ENCODE peak calls at places on chromosomes 3 and 15, in seven cellular contexts. One of them, this sample, is unnamed.
A peak's percentile ranks its signal among the peaks of the same experiment; 100 is the strongest.

GRCh38 chr15:92898988-92899909 is 875 bp upstream of the CHD2 start:
- DNase-seq in neuronal stem cell: no peak
- DNase-seq in esophagus muscularis mucosa: no peak
- DNase-seq in NCI-H748 treated with DMSO at 0.1 percent for 48 hours: no peak
- DNase-seq in Daoy: no peak
- DNase-seq in H9: no peak
- DNase-seq in Kasumi-1: peak; percentile 80
- DNase-seq in this sample: no peak

GRCh38 chr3:3125977-3126376 is 763 bp upstream of the TRNT1 start:
- DNase-seq in neuronal stem cell: no peak
- DNase-seq in esophagus muscularis mucosa: no peak
- DNase-seq in NCI-H748 treated with DMSO at 0.1 percent for 48 hours: no peak
- DNase-seq in Daoy: no peak
- DNase-seq in H9: no peak
- DNase-seq in Kasumi-1: no peak
- DNase-seq in this sample: no peak

GRCh38 chr15:58086479-58086878 is 21.0 kb upstream of the ALDH1A2 start:
- DNase-seq in neuronal stem cell: no peak
- DNase-seq in esophagus muscularis mucosa: no peak
- DNase-seq in NCI-H748 treated with DMSO at 0.1 percent for 48 hours: no peak
- DNase-seq in Daoy: no peak
- DNase-seq in H9: no peak
- DNase-seq in Kasumi-1: no peak
- DNase-seq in this sample: no peak

GRCh38 chr3:150544726-150545125 is 1.6 kb downstream of the SERP1 start:
- DNase-seq in neuronal stem cell: no peak
- DNase-seq in esophagus muscularis mucosa: no peak
- DNase-seq in NCI-H748 treated with DMSO at 0.1 percent for 48 hours: no peak
- DNase-seq in Daoy: no peak
- DNase-seq in H9: no peak
- DNase-seq in Kasumi-1: no peak
- DNase-seq in this sample: no peak

GRCh38 chr3:10374311-10374710 is 53.4 kb upstream of the SEC13 start:
- DNase-seq in neuronal stem cell: no peak
- DNase-seq in esophagus muscularis mucosa: no peak
- DNase-seq in NCI-H748 treated with DMSO at 0.1 percent for 48 hours: no peak
- DNase-seq in Daoy: no peak
- DNase-seq in H9: no peak
- DNase-seq in Kasumi-1: no peak
- DNase-seq in this sample: no peak

GRCh38 chr3:190533511-190534282 is 19.8 kb downstream of the IL1RAP start:
- DNase-seq in neuronal stem cell: no peak
- DNase-seq in esophagus muscularis mucosa: no peak
- DNase-seq in NCI-H748 treated with DMSO at 0.1 percent for 48 hours: no peak
- DNase-seq in Daoy: peak; percentile 87
- DNase-seq in H9: no peak
- DNase-seq in Kasumi-1: peak; percentile 61
- DNase-seq in this sample: no peak

GRCh38 chr3:150146891-150147761 is 176.4 kb upstream of the PFN2 start:
- DNase-seq in neuronal stem cell: no peak
- DNase-seq in esophagus muscularis mucosa: peak; percentile 68
- DNase-seq in NCI-H748 treated with DMSO at 0.1 percent for 48 hours: no peak
- DNase-seq in Daoy: peak; percentile 92
- DNase-seq in H9: no peak
- DNase-seq in Kasumi-1: no peak
- DNase-seq in this sample: no peak

GRCh38 chr3:168888781-168889180 is 774.7 kb downstream of the MECOM start:
- DNase-seq in neuronal stem cell: no peak
- DNase-seq in esophagus muscularis mucosa: no peak
- DNase-seq in NCI-H748 treated with DMSO at 0.1 percent for 48 hours: no peak
- DNase-seq in Daoy: peak; percentile 6
- DNase-seq in H9: no peak
- DNase-seq in Kasumi-1: no peak
- DNase-seq in this sample: no peak

GRCh38 chr15:36831915-36832310 is 252.5 kb downstream of the CDIN1 start:
- DNase-seq in neuronal stem cell: no peak
- DNase-seq in esophagus muscularis mucosa: no peak
- DNase-seq in NCI-H748 treated with DMSO at 0.1 percent for 48 hours: no peak
- DNase-seq in Daoy: peak; percentile 32
- DNase-seq in H9: no peak
- DNase-seq in Kasumi-1: no peak
- DNase-seq in this sample: no peak

GRCh38 chr3:39839504-39839903 is 30.1 kb downstream of the MYRIP start:
- DNase-seq in neuronal stem cell: no peak
- DNase-seq in esophagus muscularis mucosa: no peak
- DNase-seq in NCI-H748 treated with DMSO at 0.1 percent for 48 hours: no peak
- DNase-seq in Daoy: no peak
- DNase-seq in H9: no peak
- DNase-seq in Kasumi-1: no peak
- DNase-seq in this sample: no peak

GRCh38 chr3:146496726-146497125 is 27.4 kb upstream of the PLSCR2 start:
- DNase-seq in neuronal stem cell: no peak
- DNase-seq in esophagus muscularis mucosa: no peak
- DNase-seq in NCI-H748 treated with DMSO at 0.1 percent for 48 hours: no peak
- DNase-seq in Daoy: no peak
- DNase-seq in H9: no peak
- DNase-seq in Kasumi-1: no peak
- DNase-seq in this sample: no peak

GRCh38 chr15:41817327-41817726 is 10.6 kb upstream of the JMJD7 start:
- DNase-seq in neuronal stem cell: no peak
- DNase-seq in esophagus muscularis mucosa: no peak
- DNase-seq in NCI-H748 treated with DMSO at 0.1 percent for 48 hours: no peak
- DNase-seq in Daoy: no peak
- DNase-seq in H9: no peak
- DNase-seq in Kasumi-1: no peak
- DNase-seq in this sample: no peak

GRCh38 chr3:137468446-137468845 is 295.7 kb upstream of the SOX14 start:
- DNase-seq in neuronal stem cell: no peak
- DNase-seq in esophagus muscularis mucosa: no peak
- DNase-seq in NCI-H748 treated with DMSO at 0.1 percent for 48 hours: no peak
- DNase-seq in Daoy: no peak
- DNase-seq in H9: no peak
- DNase-seq in Kasumi-1: no peak
- DNase-seq in this sample: no peak

GRCh38 chr3:169940486-169941181 is 26.0 kb upstream of the SEC62 start:
- DNase-seq in neuronal stem cell: no peak
- DNase-seq in esophagus muscularis mucosa: no peak
- DNase-seq in NCI-H748 treated with DMSO at 0.1 percent for 48 hours: no peak
- DNase-seq in Daoy: no peak
- DNase-seq in H9: no peak
- DNase-seq in Kasumi-1: peak; percentile 4
- DNase-seq in this sample: no peak

GRCh38 chr3:59812188-59812587 is 762.4 kb upstream of the CFAP20DC start:
- DNase-seq in neuronal stem cell: no peak
- DNase-seq in esophagus muscularis mucosa: no peak
- DNase-seq in NCI-H748 treated with DMSO at 0.1 percent for 48 hours: no peak
- DNase-seq in Daoy: no peak
- DNase-seq in H9: no peak
- DNase-seq in Kasumi-1: no peak
- DNase-seq in this sample: no peak

GRCh38 chr15:58306591-58307312 is 125.0 kb upstream of the LIPC start:
- DNase-seq in neuronal stem cell: no peak
- DNase-seq in esophagus muscularis mucosa: no peak
- DNase-seq in NCI-H748 treated with DMSO at 0.1 percent for 48 hours: peak; percentile 56
- DNase-seq in Daoy: no peak
- DNase-seq in H9: no peak
- DNase-seq in Kasumi-1: no peak
- DNase-seq in this sample: no peak

GRCh38 chr3:15923640-15924405 is 126.0 kb upstream of the ANKRD28 start:
- DNase-seq in neuronal stem cell: no peak
- DNase-seq in esophagus muscularis mucosa: peak; percentile 24
- DNase-seq in NCI-H748 treated with DMSO at 0.1 percent for 48 hours: no peak
- DNase-seq in Daoy: peak; percentile 17
- DNase-seq in H9: no peak
- DNase-seq in Kasumi-1: no peak
- DNase-seq in this sample: no peak

GRCh38 chr3:45211466-45212094 is 14.5 kb downstream of the TMEM158 start:
- DNase-seq in neuronal stem cell: no peak
- DNase-seq in esophagus muscularis mucosa: no peak
- DNase-seq in NCI-H748 treated with DMSO at 0.1 percent for 48 hours: no peak
- DNase-seq in Daoy: no peak
- DNase-seq in H9: no peak
- DNase-seq in Kasumi-1: no peak
- DNase-seq in this sample: no peak

GRCh38 chr3:42702066-42702951 is at the start of gene HHATL:
- DNase-seq in neuronal stem cell: no peak
- DNase-seq in esophagus muscularis mucosa: no peak
- DNase-seq in NCI-H748 treated with DMSO at 0.1 percent for 48 hours: no peak
- DNase-seq in Daoy: no peak
- DNase-seq in H9: peak; percentile 31
- DNase-seq in Kasumi-1: no peak
- DNase-seq in this sample: no peak

GRCh38 chr15:78092111-78093041 is at the start of gene SH2D7:
- DNase-seq in neuronal stem cell: no peak
- DNase-seq in esophagus muscularis mucosa: no peak
- DNase-seq in NCI-H748 treated with DMSO at 0.1 percent for 48 hours: no peak
- DNase-seq in Daoy: no peak
- DNase-seq in H9: no peak
- DNase-seq in Kasumi-1: no peak
- DNase-seq in this sample: peak; percentile 68

This sample was measured in NCI-H526.